ENCODE peak calls at places on chromosomes 16 and 17, in nine cellular contexts. F is prostate gland, E is heart left ventricle, T is ascending aorta, K is SJSA1, L is colonic mucosa, Y is SJCRH30, M is fibroblast of lung, R is neural progenitor cell. W is an unnamed sample. For H3K27me3, the result is how much of the 10 kb centered on the place peaks cover.

GRCh38 chr17:66580178-66580577 is 254.7 kb upstream of the CACNG5 start:
- DNase-seq in Y (no peak), K (peak), F (no peak), L (peak), E (peak), M (peak), R (peak), T (no peak), W (no peak)

GRCh38 chr17:65020284-65020683 is 36.3 kb downstream of the GNA13 start:
- DNase-seq in K (peak), M (peak), Y (no peak), F (no peak), L (no peak), R (no peak), T (no peak), E (no peak), W (no peak)

GRCh38 chr17:61718022-61718421 is 127.0 kb upstream of the NACA2 start:
- DNase-seq in Y (no peak), F (no peak), L (no peak), T (no peak), K (no peak), E (no peak), M (no peak), R (no peak), W (no peak)

GRCh38 chr16:50837324-50837723 is 95.4 kb downstream of the CYLD start:
- DNase-seq in L (no peak), K (no peak), F (no peak), E (no peak), R (no peak), T (no peak), Y (no peak), M (no peak), W (no peak)

GRCh38 chr16:1823821-1824220 is 2.8 kb downstream of the HAGH start:
- DNase-seq in T (no peak), M (peak), L (no peak), E (no peak), R (peak), F (no peak), Y (peak), K (peak), W (no peak)

GRCh38 chr16:11913425-11914079 is 2.2 kb downstream of the GSPT1 start:
- DNase-seq in Y (no peak), K (peak), M (peak), F (no peak), T (no peak), E (no peak), R (no peak), L (no peak), W (peak)

GRCh38 chr16:50621452-50621792 is 59.7 kb downstream of the SNX20 start:
- DNase-seq in M (no peak), R (no peak), Y (no peak), T (no peak), K (no peak), E (no peak), F (no peak), L (no peak), W (no peak)

GRCh38 chr16:22380529-22380928 is 6.1 kb upstream of the CDR2 start:
- DNase-seq in L (no peak), F (no peak), Y (no peak), E (no peak), M (no peak), T (no peak), K (no peak), R (no peak), W (no peak)

GRCh38 chr17:6496116-6496481 is 51.8 kb downstream of the PIMREG start:
- DNase-seq in K (no peak), M (no peak), Y (no peak), L (no peak), R (peak), T (no peak), E (no peak), F (no peak), W (no peak)

GRCh38 chr16:3879258-3879886 is 1.1 kb downstream of the CREBBP start:
- DNase-seq in T (no peak), K (peak), Y (peak), L (peak), R (peak), F (peak), E (peak), M (no peak), W (no peak)

GRCh38 chr17:39036009-39036408 is 68.8 kb upstream of the FBXO47 start:
- DNase-seq in K (no peak), E (no peak), M (no peak), R (no peak), T (no peak), L (no peak), Y (no peak), F (no peak), W (no peak)

GRCh38 chr16:49824600-49824999 is 31.3 kb downstream of the ZNF423 start:
- DNase-seq in E (no peak), R (no peak), M (no peak), K (no peak), F (no peak), Y (peak), L (no peak), T (no peak), W (no peak)

GRCh38 chr16:58306327-58306726 is 11.5 kb upstream of the PRSS54 start:
- DNase-seq in K (no peak), T (no peak), E (no peak), L (peak), R (no peak), Y (peak), F (no peak), M (peak), W (no peak)

GRCh38 chr17:7018331-7018964 is 4.4 kb upstream of the BCL6B start:
- DNase-seq in K (no peak), R (no peak), L (peak), F (no peak), E (peak), M (no peak), T (no peak), Y (no peak), W (no peak)

GRCh38 chr16:54430491-54431030 is 144.0 kb upstream of the IRX3 start:
- DNase-seq in E (no peak), L (no peak), K (peak), F (no peak), Y (peak), M (peak), R (peak), T (no peak), W (no peak)

GRCh38 chr17:42642377-42642776 is 16.7 kb upstream of the TUBG2 start:
- DNase-seq in Y (peak), M (no peak), E (no peak), R (peak), L (no peak), K (no peak), T (no peak), F (no peak), W (no peak)

GRCh38 chr17:60524463-60525346 is 1.3 kb downstream of the APPBP2 start:
- DNase-seq in F (no peak), L (no peak), M (peak), K (peak), Y (no peak), E (no peak), R (no peak), T (no peak), W (no peak)

GRCh38 chr17:6303664-6304063 is 131.3 kb downstream of the AIPL1 start:
- DNase-seq in E (no peak), T (no peak), M (peak), K (no peak), Y (peak), L (no peak), R (peak), F (no peak), W (no peak)

GRCh38 chr17:61412860-61413653 is 13.4 kb downstream of the TBX2 start:
- DNase-seq in L (peak), E (no peak), K (no peak), T (peak), F (no peak), M (no peak), R (peak), Y (no peak), W (no peak)

GRCh38 chr16:82281544-82281943 is 111.5 kb upstream of the MPHOSPH6 start:
- DNase-seq in E (no peak), Y (no peak), F (no peak), R (no peak), T (no peak), M (peak), K (no peak), L (no peak), W (no peak)

GRCh38 chr17:27846042-27846655 is 45.8 kb upstream of the NOS2 start:
- DNase-seq in K (no peak), M (no peak), R (no peak), E (no peak), L (no peak), F (no peak), T (no peak), Y (no peak), W (no peak)

GRCh38 chr17:44359001-44359400 is 4.7 kb downstream of the FAM171A2 start:
- DNase-seq in F (no peak), L (no peak), M (no peak), Y (no peak), R (no peak), T (no peak), E (no peak), K (no peak), W (no peak)

GRCh38 chr17:45289316-45290268 is 27.2 kb downstream of the MAP3K14 start:
- DNase-seq in K (no peak), F (no peak), T (no peak), E (no peak), Y (peak), L (no peak), R (no peak), M (no peak), W (no peak)

GRCh38 chr17:40071720-40072480 is 9.1 kb downstream of the THRA start:
- DNase-seq in K (peak), M (no peak), F (peak), T (no peak), Y (peak), L (peak), E (peak), R (no peak), W (no peak)

GRCh38 chr17:58641937-58642336 is 49.9 kb downstream of the TEX14 start:
- DNase-seq in M (peak), F (no peak), E (no peak), T (no peak), R (no peak), L (no peak), Y (no peak), K (no peak), W (no peak)

GRCh38 chr16:67860589-67861398 is 12.1 kb upstream of the EDC4 start:
- DNase-seq in M (peak), F (no peak), T (no peak), L (no peak), R (no peak), Y (no peak), K (no peak), E (no peak), W (no peak)

GRCh38 chr17:50507871-50508572 is at the start of gene MYCBPAP:
- DNase-seq in R (peak), M (peak), E (peak), K (peak), T (peak), F (peak), Y (no peak), L (peak), W (peak)

GRCh38 chr16:67027046-67027445 is 1.9 kb upstream of the CBFB start:
- DNase-seq in Y (no peak), K (no peak), M (no peak), R (no peak), T (no peak), F (no peak), E (no peak), L (no peak), W (no peak)

GRCh38 chr16:86734559-86735480 is 156.5 kb downstream of the FOXL1 start:
- DNase-seq in R (no peak), E (no peak), K (no peak), T (no peak), Y (no peak), M (no peak), L (no peak), F (no peak), W (no peak)

GRCh38 chr16:86029131-86029741 is 130.3 kb downstream of the IRF8 start:
- DNase-seq in E (peak), K (peak), M (peak), R (no peak), F (no peak), T (no peak), L (peak), Y (peak), W (no peak)

DNA sequence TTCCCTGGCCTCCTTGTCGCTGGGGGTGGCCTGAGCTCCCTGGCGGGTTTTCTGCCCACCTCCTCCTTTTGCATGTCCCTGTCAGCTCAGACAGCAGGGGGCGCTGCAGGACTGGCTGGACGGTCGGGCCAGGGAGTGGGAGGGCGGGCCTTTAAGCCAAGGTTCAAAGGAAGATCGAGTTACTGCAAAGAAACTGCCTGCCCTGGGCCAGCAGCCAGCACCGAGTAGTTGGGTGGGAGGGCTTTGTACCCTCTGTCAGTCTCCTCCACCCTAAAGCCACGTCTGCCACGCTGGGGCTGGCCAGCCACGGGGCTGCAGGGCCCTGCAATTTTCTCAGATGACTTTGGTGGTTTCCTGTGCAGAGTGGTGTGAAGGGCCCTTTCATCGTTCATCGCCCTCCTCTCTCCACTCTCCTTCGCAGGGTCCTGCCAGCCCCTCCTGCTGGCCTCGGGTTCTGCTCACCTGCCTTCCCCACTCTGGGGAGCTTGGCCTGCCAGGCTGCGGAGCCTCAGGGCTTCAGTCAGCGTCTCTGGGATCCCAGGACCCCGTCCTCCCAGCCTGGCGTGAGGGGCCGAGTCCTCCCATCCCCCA is 12.3 kb downstream of the GPR142 start:
- DNase-seq in R (peak), E (peak), T (peak), Y (peak), F (peak), L (peak), M (peak), K (peak), W (peak)
- H3K27me3 ChIP-seq in R (under half), E (under half), T (under half), Y (under half), F (under half), L (under half), M (under half), K (under half), W (under half)

GRCh38 chr17:31467502-31468256 is 76.2 kb downstream of the RAB11FIP4 start:
- DNase-seq in T (no peak), M (no peak), Y (no peak), F (no peak), K (no peak), E (peak), L (no peak), R (peak), W (no peak)
- H3K4me3 ChIP-seq in T (no peak), M (no peak), Y (no peak), F (no peak), K (no peak), E (no peak), L (no peak), R (no peak), W (no peak)

GRCh38 chr16:14198012-14198411 is 126.9 kb downstream of the MRTFB start:
- DNase-seq in R (no peak), K (no peak), Y (no peak), F (no peak), T (no peak), E (no peak), L (no peak), M (no peak), W (no peak)

GRCh38 chr16:14196539-14196938 is 125.4 kb downstream of the MRTFB start:
- DNase-seq in E (no peak), L (no peak), T (no peak), F (no peak), M (no peak), Y (no peak), R (no peak), K (no peak), W (no peak)

GRCh38 chr16:14196011-14196410 is 124.9 kb downstream of the MRTFB start:
- DNase-seq in M (peak), R (no peak), L (no peak), K (no peak), T (no peak), E (no peak), Y (no peak), F (no peak), W (no peak)

GRCh38 chr16:14194706-14195105 is 123.6 kb downstream of the MRTFB start:
- DNase-seq in F (no peak), R (no peak), T (no peak), L (no peak), Y (no peak), E (no peak), M (no peak), K (no peak), W (no peak)

GRCh38 chr16:14193316-14193871 is 122.3 kb downstream of the MRTFB start:
- DNase-seq in K (no peak), F (no peak), T (no peak), E (no peak), L (no peak), R (no peak), Y (no peak), M (no peak), W (no peak)
- H3K27ac ChIP-seq in K (no peak), F (no peak), T (no peak), E (peak), L (peak), R (no peak), Y (no peak), M (no peak), W (peak)

GRCh38 chr17:73493212-73493814 is 150.9 kb downstream of the SDK2 start:
- DNase-seq in F (no peak), R (no peak), L (peak), Y (no peak), T (no peak), E (no peak), M (peak), K (no peak), W (no peak)

GRCh38 chr17:73496232-73496631 is 148.0 kb downstream of the SDK2 start:
- DNase-seq in F (no peak), R (no peak), M (no peak), L (no peak), E (no peak), Y (no peak), K (no peak), T (no peak), W (no peak)

GRCh38 chr17:73494955-73495349 is 149.3 kb downstream of the SDK2 start:
- DNase-seq in M (no peak), F (no peak), T (no peak), L (no peak), R (no peak), E (no peak), Y (no peak), K (no peak), W (no peak)

GRCh38 chr17:73492802-73493139 is 151.5 kb downstream of the SDK2 start:
- DNase-seq in F (no peak), M (no peak), L (no peak), T (no peak), R (no peak), Y (no peak), E (no peak), K (no peak), W (no peak)

GRCh38 chr17:73494096-73494954 is 149.9 kb downstream of the SDK2 start:
- DNase-seq in F (no peak), R (no peak), E (no peak), M (no peak), L (no peak), T (no peak), Y (no peak), K (no peak), W (no peak)
- H3K27me3 ChIP-seq in F (under half), R (under half), E (under half), M (under half), L (under half), T (under half), Y (under half), K (half or more), W (under half)

GRCh38 chr17:48614904-48615211 is 234 bp downstream of the HOXB8 start:
- DNase-seq in L (no peak), F (no peak), T (no peak), Y (no peak), R (no peak), M (no peak), K (no peak), E (no peak), W (no peak)
- H3K4me3 ChIP-seq in L (no peak), F (no peak), T (peak), Y (no peak), R (no peak), M (no peak), K (no peak), E (no peak), W (no peak)

GRCh38 chr17:78864117-78864516 is 23.5 kb upstream of the USP36 start:
- DNase-seq in K (no peak), M (no peak), F (no peak), E (no peak), Y (no peak), T (no peak), L (no peak), R (no peak), W (no peak)

GRCh38 chr17:78862073-78863023 is 21.7 kb upstream of the USP36 start:
- DNase-seq in L (peak), T (peak), F (no peak), M (peak), Y (peak), K (peak), R (no peak), E (peak), W (no peak)

GRCh38 chr17:78859051-78859450 is 18.4 kb upstream of the USP36 start:
- DNase-seq in F (no peak), T (no peak), Y (no peak), K (no peak), L (no peak), E (no peak), R (no peak), M (no peak), W (no peak)

GRCh38 chr17:78857266-78857665 is 16.7 kb upstream of the USP36 start:
- DNase-seq in R (no peak), E (no peak), Y (no peak), K (no peak), T (no peak), M (no peak), F (no peak), L (no peak), W (no peak)

DNA sequence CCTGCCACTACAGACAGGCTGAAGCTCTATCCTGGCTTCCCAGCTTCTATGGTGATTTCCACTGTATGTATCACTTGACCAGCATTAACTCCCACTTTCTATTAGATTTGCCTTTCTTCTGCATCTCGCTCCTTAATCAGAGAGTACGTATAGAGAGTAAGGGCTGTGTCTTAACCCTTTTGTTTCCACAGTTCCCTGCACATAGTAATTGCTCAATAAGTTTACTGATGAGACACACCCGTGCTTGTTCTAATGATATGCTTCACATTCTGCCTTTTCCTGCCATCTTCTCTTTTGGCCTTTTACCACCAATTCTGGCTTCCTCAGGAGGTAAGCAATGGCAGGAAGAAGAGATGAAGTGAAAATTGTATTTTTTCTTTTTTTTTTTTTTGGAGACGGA is 20.6 kb upstream of the USP36 start:
- DNase-seq in M (no peak), E (no peak), R (no peak), L (no peak), F (no peak), T (no peak), K (no peak), Y (no peak), W (no peak)
- H3K27ac ChIP-seq in M (peak), E (peak), R (no peak), L (peak), F (peak), T (peak), K (peak), Y (no peak), W (no peak)

DNA sequence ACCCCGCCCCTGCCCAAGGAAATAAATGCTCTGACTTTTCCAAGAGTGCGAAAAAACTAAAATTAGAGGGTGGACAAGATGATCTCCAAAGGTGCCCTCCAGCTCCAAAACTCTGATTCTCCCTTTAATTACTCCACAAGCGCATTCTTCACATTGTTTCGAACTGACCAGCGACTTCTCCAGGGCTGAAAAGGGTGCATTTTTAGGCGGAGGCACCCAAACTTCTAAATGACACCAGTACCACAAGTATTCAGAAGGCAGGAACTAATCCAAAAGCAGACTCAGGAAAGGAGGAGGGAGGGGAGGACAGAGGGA is 750 bp downstream of the ZFHX3 start:
- DNase-seq in K (no peak), E (no peak), L (no peak), Y (no peak), M (peak), T (no peak), F (no peak), R (no peak), W (no peak)
- H3K27me3 ChIP-seq in K (under half), E (under half), L (under half), Y (under half), M (under half), T (under half), F (under half), R (half or more), W (under half)

W was measured in effector memory CD4-positive, alpha-beta T cell.